ENCODE peak calls at places on chromosome 13, in ten cellular contexts. One of them, this sample, is unnamed.

GRCh38 chr13:50518791-50519201 is 324.7 kb downstream of the DLEU7 start:
- DNase-seq in cardiac fibroblast: peak; percentile 56
- DNase-seq in heart right ventricle: no peak
- DNase-seq in globus pallidus: peak; percentile 79
- DNase-seq in dorsolateral prefrontal cortex: peak; percentile 28
- DNase-seq in NCI-H1105 treated with DMSO at 0.1 percent for 48 hours: no peak
- DNase-seq in HAP-1: no peak
- DNase-seq in T-cell: no peak
- DNase-seq in naive thymus-derived CD8-positive, alpha-beta T cell: no peak
- DNase-seq in RWPE1: no peak
- DNase-seq in this sample: no peak

GRCh38 chr13:99153219-99153618 is 47.4 kb upstream of the UBAC2 start:
- DNase-seq in cardiac fibroblast: peak; percentile 36
- DNase-seq in heart right ventricle: no peak
- DNase-seq in globus pallidus: no peak
- DNase-seq in dorsolateral prefrontal cortex: no peak
- DNase-seq in NCI-H1105 treated with DMSO at 0.1 percent for 48 hours: no peak
- DNase-seq in HAP-1: no peak
- DNase-seq in T-cell: no peak
- DNase-seq in naive thymus-derived CD8-positive, alpha-beta T cell: no peak
- DNase-seq in RWPE1: no peak
- DNase-seq in this sample: no peak

GRCh38 chr13:49898792-49899191 is 37.3 kb downstream of the SPRYD7 start:
- DNase-seq in cardiac fibroblast: no peak
- DNase-seq in heart right ventricle: no peak
- DNase-seq in globus pallidus: no peak
- DNase-seq in dorsolateral prefrontal cortex: no peak
- DNase-seq in NCI-H1105 treated with DMSO at 0.1 percent for 48 hours: no peak
- DNase-seq in HAP-1: no peak
- DNase-seq in T-cell: no peak
- DNase-seq in naive thymus-derived CD8-positive, alpha-beta T cell: no peak
- DNase-seq in RWPE1: no peak
- DNase-seq in this sample: no peak

GRCh38 chr13:19058566-19058965 is 123.1 kb downstream of the TUBA3C start:
- DNase-seq in cardiac fibroblast: no peak
- DNase-seq in heart right ventricle: no peak
- DNase-seq in globus pallidus: no peak
- DNase-seq in dorsolateral prefrontal cortex: no peak
- DNase-seq in NCI-H1105 treated with DMSO at 0.1 percent for 48 hours: no peak
- DNase-seq in HAP-1: no peak
- DNase-seq in T-cell: no peak
- DNase-seq in naive thymus-derived CD8-positive, alpha-beta T cell: no peak
- DNase-seq in RWPE1: no peak
- DNase-seq in this sample: no peak

GRCh38 chr13:25217023-25217909 is 45.2 kb upstream of the AMER2 start:
- DNase-seq in cardiac fibroblast: peak; percentile 8
- DNase-seq in heart right ventricle: no peak
- DNase-seq in globus pallidus: peak; percentile 60
- DNase-seq in dorsolateral prefrontal cortex: no peak
- DNase-seq in NCI-H1105 treated with DMSO at 0.1 percent for 48 hours: no peak
- DNase-seq in HAP-1: no peak
- DNase-seq in T-cell: no peak
- DNase-seq in naive thymus-derived CD8-positive, alpha-beta T cell: no peak
- DNase-seq in RWPE1: peak; percentile 13
- DNase-seq in this sample: no peak

GRCh38 chr13:41428155-41428554 is 29.2 kb upstream of the RGCC start:
- DNase-seq in cardiac fibroblast: no peak
- DNase-seq in heart right ventricle: peak; percentile 6
- DNase-seq in globus pallidus: peak; percentile 41
- DNase-seq in dorsolateral prefrontal cortex: peak; percentile 47
- DNase-seq in NCI-H1105 treated with DMSO at 0.1 percent for 48 hours: no peak
- DNase-seq in HAP-1: no peak
- DNase-seq in T-cell: peak; percentile 55
- DNase-seq in naive thymus-derived CD8-positive, alpha-beta T cell: peak; percentile 83
- DNase-seq in RWPE1: no peak
- DNase-seq in this sample: peak; percentile 11

GRCh38 chr13:20136781-20137703 is 23.8 kb downstream of the GJA3 start:
- DNase-seq in cardiac fibroblast: no peak
- DNase-seq in heart right ventricle: no peak
- DNase-seq in globus pallidus: no peak
- DNase-seq in dorsolateral prefrontal cortex: no peak
- DNase-seq in NCI-H1105 treated with DMSO at 0.1 percent for 48 hours: no peak
- DNase-seq in HAP-1: peak; percentile 78
- DNase-seq in T-cell: peak; percentile 36
- DNase-seq in naive thymus-derived CD8-positive, alpha-beta T cell: peak; percentile 66
- DNase-seq in RWPE1: no peak
- DNase-seq in this sample: no peak

GRCh38 chr13:110006304-110006703 is 219.9 kb upstream of the IRS2 start:
- DNase-seq in cardiac fibroblast: peak; percentile 46
- DNase-seq in heart right ventricle: no peak
- DNase-seq in globus pallidus: no peak
- DNase-seq in dorsolateral prefrontal cortex: no peak
- DNase-seq in NCI-H1105 treated with DMSO at 0.1 percent for 48 hours: peak; percentile 35
- DNase-seq in HAP-1: no peak
- DNase-seq in T-cell: no peak
- DNase-seq in naive thymus-derived CD8-positive, alpha-beta T cell: no peak
- DNase-seq in RWPE1: peak; percentile 69
- DNase-seq in this sample: no peak

GRCh38 chr13:43388282-43389034 is 365.1 kb downstream of the DNAJC15 start:
- DNase-seq in cardiac fibroblast: no peak
- DNase-seq in heart right ventricle: no peak
- DNase-seq in globus pallidus: no peak
- DNase-seq in dorsolateral prefrontal cortex: no peak
- DNase-seq in NCI-H1105 treated with DMSO at 0.1 percent for 48 hours: peak; percentile 83
- DNase-seq in HAP-1: no peak
- DNase-seq in T-cell: no peak
- DNase-seq in naive thymus-derived CD8-positive, alpha-beta T cell: no peak
- DNase-seq in RWPE1: peak; percentile 74
- DNase-seq in this sample: no peak

GRCh38 chr13:40445557-40445990 is 220.9 kb downstream of the FOXO1 start:
- DNase-seq in cardiac fibroblast: peak; percentile 84
- DNase-seq in heart right ventricle: peak; percentile 72
- DNase-seq in globus pallidus: no peak
- DNase-seq in dorsolateral prefrontal cortex: no peak
- DNase-seq in NCI-H1105 treated with DMSO at 0.1 percent for 48 hours: no peak
- DNase-seq in HAP-1: no peak
- DNase-seq in T-cell: no peak
- DNase-seq in naive thymus-derived CD8-positive, alpha-beta T cell: peak; percentile 70
- DNase-seq in RWPE1: peak; percentile 88
- DNase-seq in this sample: no peak

GRCh38 chr13:48778551-48779088 is 124.9 kb downstream of the CYSLTR2 start:
- DNase-seq in cardiac fibroblast: no peak
- DNase-seq in heart right ventricle: no peak
- DNase-seq in globus pallidus: no peak
- DNase-seq in dorsolateral prefrontal cortex: no peak
- DNase-seq in NCI-H1105 treated with DMSO at 0.1 percent for 48 hours: no peak
- DNase-seq in HAP-1: no peak
- DNase-seq in T-cell: no peak
- DNase-seq in naive thymus-derived CD8-positive, alpha-beta T cell: no peak
- DNase-seq in RWPE1: no peak
- DNase-seq in this sample: no peak

GRCh38 chr13:37640499-37640898 is 41.9 kb upstream of the POSTN start:
- DNase-seq in cardiac fibroblast: peak; percentile 90
- DNase-seq in heart right ventricle: no peak
- DNase-seq in globus pallidus: peak; percentile 4
- DNase-seq in dorsolateral prefrontal cortex: no peak
- DNase-seq in NCI-H1105 treated with DMSO at 0.1 percent for 48 hours: peak; percentile 30
- DNase-seq in HAP-1: peak; percentile 15
- DNase-seq in T-cell: no peak
- DNase-seq in naive thymus-derived CD8-positive, alpha-beta T cell: no peak
- DNase-seq in RWPE1: peak; percentile 38
- DNase-seq in this sample: no peak

This sample was measured in T follicular helper cell.